ENCODE peak calls at places on chromosome 21, in four cellular contexts. K is thoracic aorta; H is GM23248; J is CD8-positive, alpha-beta T cell. W is an unnamed sample.

GRCh38 chr21:44914176-44914874 is 6.4 kb downstream of the ITGB2 start:
- DNase-seq in H (no peak), J (peak; percentile 57), K (no peak), W (no peak)

GRCh38 chr21:37862536-37862935 is 53.7 kb downstream of the KCNJ6 start:
- DNase-seq in K (no peak), J (no peak), H (peak; percentile 48), W (no peak)

GRCh38 chr21:38825269-38825668 is 19.5 kb downstream of the ETS2 start:
- DNase-seq in K (no peak), H (no peak), J (no peak), W (no peak)

GRCh38 chr21:45114072-45114471 is 39.7 kb downstream of the ADARB1 start:
- DNase-seq in J (no peak), H (no peak), K (no peak), W (no peak)

GRCh38 chr21:37157938-37158337 is 84.9 kb downstream of the TTC3 start:
- DNase-seq in H (no peak), K (no peak), J (no peak), W (no peak)

GRCh38 chr21:37668462-37669239 is 247.6 kb downstream of the KCNJ6 start:
- DNase-seq in K (no peak), H (no peak), J (no peak), W (no peak)

GRCh38 chr21:44792653-44793052 is 9.0 kb downstream of the UBE2G2 start:
- DNase-seq in K (no peak), H (no peak), J (no peak), W (no peak)

GRCh38 chr21:15730484-15731242 is 881 bp downstream of the USP25 start:
- DNase-seq in H (peak; percentile 12), J (no peak), K (no peak), W (no peak)

GRCh38 chr21:16842716-16843115 is 670.1 kb upstream of the CXADR start:
- DNase-seq in H (peak; percentile 32), J (no peak), K (no peak), W (no peak)

GRCh38 chr21:38847556-38847955 is 41.8 kb downstream of the ETS2 start:
- DNase-seq in K (no peak), H (no peak), J (no peak), W (no peak)

GRCh38 chr21:32413697-32414578 is 1.4 kb downstream of the EVA1C start:
- DNase-seq in H (peak; percentile 37), K (no peak), J (no peak), W (no peak)

GRCh38 chr21:32411366-32412161 is 942 bp upstream of the EVA1C start:
- DNase-seq in K (peak; percentile 70), J (peak; percentile 61), H (peak; percentile 87), W (peak; percentile 10)

GRCh38 chr21:32412162-32412997 is at the start of gene EVA1C:
- DNase-seq in K (no peak), H (peak; percentile 72), J (peak; percentile 83), W (no peak)

GRCh38 chr21:32414579-32415358 is 2.3 kb downstream of the EVA1C start:
- DNase-seq in J (no peak), K (no peak), H (peak; percentile 66), W (no peak)

DNA sequence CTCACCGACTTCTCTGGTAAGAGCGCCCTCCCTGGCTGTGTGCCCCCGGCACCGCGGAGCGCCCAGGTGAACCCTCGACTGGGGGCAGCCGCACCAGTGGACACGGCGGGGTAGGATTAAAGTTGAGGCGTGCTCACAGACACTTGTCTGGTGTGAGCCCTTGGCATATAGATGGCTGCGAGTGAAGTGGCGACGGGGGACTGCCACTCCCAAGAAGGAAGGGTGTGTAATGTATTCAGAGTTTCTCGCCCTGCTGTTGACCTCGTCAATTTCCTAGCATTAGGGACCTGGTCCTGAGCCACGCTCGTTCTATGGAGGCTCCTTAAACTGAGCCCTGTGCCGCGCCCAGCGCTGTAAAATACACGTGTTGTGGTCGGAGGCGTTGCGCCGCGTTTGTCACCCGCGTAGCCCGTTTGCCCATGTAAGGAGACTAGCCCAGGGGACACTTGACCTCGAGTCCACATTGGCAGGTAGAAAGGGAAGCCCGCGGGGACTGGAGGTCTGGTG is 545 bp downstream of the EVA1C start:
- DNase-seq in K (no peak), H (no peak), J (no peak), W (no peak)
- H3K4me3 ChIP-seq in K (peak overlapping the region; percentile 97), H (peak overlapping the region; percentile 79), J (peak overlapping the region; percentile 63), W (peak overlapping the region; percentile 59)

DNA sequence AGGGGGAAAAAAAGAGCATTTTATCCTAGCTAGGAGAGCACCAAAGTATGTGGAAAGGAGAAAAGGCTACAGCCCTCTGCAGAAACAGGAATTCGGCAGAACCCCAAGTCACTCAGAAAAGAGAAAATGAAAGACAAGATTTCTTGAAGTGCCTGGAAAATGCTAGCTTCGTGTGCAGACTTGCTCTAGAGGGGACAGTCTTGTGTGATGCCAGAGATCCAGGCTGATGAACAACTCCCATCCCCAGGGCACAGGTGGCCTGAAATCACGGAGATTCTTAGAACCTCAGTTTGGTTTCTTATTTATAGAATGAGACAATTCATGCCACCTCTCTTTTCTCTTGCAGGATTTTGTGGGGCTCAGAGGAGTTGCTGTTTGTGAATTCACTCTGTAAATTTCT is 61.4 kb downstream of the RUNX1 start:
- DNase-seq in H (no peak), K (no peak), J (no peak), W (no peak)
- H3K27ac ChIP-seq in H (no peak overlapping the region), K (no peak overlapping the region), J (peak overlapping the region; percentile 15), W (no peak overlapping the region)

GRCh38 chr21:35204125-35204524 is 155.0 kb upstream of the RUNX1 start:
- DNase-seq in K (no peak), H (no peak), J (no peak), W (no peak)

GRCh38 chr21:35203093-35204021 is 154.3 kb upstream of the RUNX1 start:
- DNase-seq in J (no peak), H (peak; percentile 84), K (no peak), W (no peak)

GRCh38 chr21:35207322-35207721 is 158.2 kb upstream of the RUNX1 start:
- DNase-seq in J (no peak), H (peak; percentile 42), K (no peak), W (no peak)

GRCh38 chr21:35206141-35207125 is 157.3 kb upstream of the RUNX1 start:
- DNase-seq in K (no peak), H (no peak), J (no peak), W (no peak)

GRCh38 chr21:35204850-35205564 is 155.9 kb upstream of the RUNX1 start:
- DNase-seq in H (peak; percentile 85), K (peak; percentile 21), J (no peak), W (no peak)
- H3K4me3 ChIP-seq in H (peak overlapping the region; percentile 51), K (peak overlapping the region; percentile 64), J (peak overlapping the region; percentile 26), W (peak overlapping the region; percentile 10)

GRCh38 chr21:42233067-42233981 is 14.4 kb downstream of the ABCG1 start:
- DNase-seq in H (peak; percentile 47), J (peak; percentile 82), K (peak; percentile 30), W (no peak)

GRCh38 chr21:42235593-42235992 is 16.7 kb downstream of the ABCG1 start:
- DNase-seq in J (no peak), H (no peak), K (no peak), W (no peak)

GRCh38 chr21:42234464-42235241 is 15.7 kb downstream of the ABCG1 start:
- DNase-seq in K (no peak), H (peak; percentile 58), J (peak; percentile 91), W (no peak)

GRCh38 chr21:42232176-42232825 is 13.4 kb downstream of the ABCG1 start:
- DNase-seq in H (no peak), J (no peak), K (no peak), W (no peak)

GRCh38 chr21:42234026-42234425 is 15.1 kb downstream of the ABCG1 start:
- DNase-seq in J (no peak), H (no peak), K (no peak), W (no peak)
- H3K27ac ChIP-seq in J (peak overlapping the region; percentile 69), H (no peak overlapping the region), K (peak overlapping the region; percentile 75), W (peak overlapping the region; percentile 90)

DNA sequence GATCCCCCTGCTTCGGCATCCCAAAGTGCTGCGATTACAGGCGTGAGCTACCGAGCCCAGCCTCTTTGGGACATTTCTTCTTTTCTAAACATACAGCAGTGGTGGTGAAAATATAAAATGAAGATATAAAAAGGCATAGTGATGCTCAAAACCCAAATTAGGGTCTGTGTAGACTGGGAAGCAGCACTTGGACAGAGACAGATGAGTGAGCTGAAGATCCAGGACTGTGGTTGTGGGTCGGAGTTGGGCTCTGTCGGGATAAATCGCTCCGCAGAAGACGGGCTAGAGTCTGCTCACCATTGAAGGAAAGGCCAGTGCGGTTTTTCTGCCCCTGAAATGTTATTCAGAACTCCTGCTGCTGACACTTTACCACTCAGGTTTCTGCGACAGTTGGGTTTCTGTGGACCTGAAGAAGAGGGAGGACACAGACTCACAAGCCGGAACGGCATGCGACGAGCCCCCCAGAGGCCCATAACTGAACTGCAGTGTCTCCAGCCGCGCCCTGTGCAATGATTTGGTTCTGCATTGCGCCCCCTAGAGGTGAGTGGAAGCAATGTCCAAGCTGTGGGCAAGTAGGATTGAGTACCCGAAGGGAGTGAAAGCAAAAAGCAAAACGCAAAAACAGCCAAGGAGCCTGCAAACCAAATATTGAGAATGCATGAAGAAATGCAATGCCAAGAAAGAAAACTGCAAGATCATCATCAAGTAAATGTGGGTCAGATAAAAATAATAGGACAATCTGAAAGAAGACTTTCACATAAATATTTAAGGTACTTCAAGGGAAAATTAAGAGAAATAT is 66.6 kb downstream of the GABPA start:
- DNase-seq in J (peak; percentile 82), H (peak; percentile 85), K (peak; percentile 19), W (no peak)
- H3K4me3 ChIP-seq in J (no peak overlapping the region), H (peak overlapping the region; percentile 42), K (no peak overlapping the region), W (no peak overlapping the region)

DNA sequence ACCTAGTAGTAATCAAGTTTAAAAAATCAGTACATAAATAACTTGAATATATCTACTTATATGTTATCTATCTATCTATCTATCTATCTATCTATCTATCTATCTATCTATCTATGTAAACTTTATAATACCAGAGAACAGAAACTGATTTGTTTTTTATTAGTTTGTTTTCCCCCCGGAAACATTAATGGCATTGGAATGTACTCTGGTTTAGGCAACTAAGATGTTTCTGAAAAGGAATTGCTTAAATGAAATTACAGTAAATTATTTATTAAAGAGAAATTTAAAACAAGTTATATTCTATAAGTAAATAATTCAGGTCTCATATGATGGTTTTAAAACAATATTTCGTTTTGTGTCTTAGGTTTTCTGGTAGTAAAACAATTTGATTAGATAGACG is 681.0 kb upstream of the ADAMTS5 start:
- DNase-seq in J (no peak), H (peak; percentile 22), K (no peak), W (no peak)
- H3K27ac ChIP-seq in J (no peak overlapping the region), H (peak overlapping the region; percentile 98), K (no peak overlapping the region), W (no peak overlapping the region)

GRCh38 chr21:46551636-46552241 is 53.1 kb downstream of the S100B start:
- DNase-seq in K (no peak), J (peak; percentile 58), H (no peak), W (no peak)
- H3K4me3 ChIP-seq in K (peak overlapping the region; percentile 50), J (peak overlapping the region; percentile 14), H (no peak overlapping the region), W (no peak overlapping the region)

GRCh38 chr21:28714795-28715464 is 277.7 kb downstream of the LTN1 start:
- DNase-seq in J (no peak), K (no peak), H (peak; percentile 70), W (no peak)
- H3K27ac ChIP-seq in J (no peak overlapping the region), K (no peak overlapping the region), H (peak overlapping the region; percentile 25), W (no peak overlapping the region)

GRCh38 chr21:43740497-43741156 is 21.7 kb downstream of the PDXK start:
- DNase-seq in K (no peak), J (no peak), H (peak; percentile 53), W (no peak)
- H3K4me3 ChIP-seq in K (no peak overlapping the region), J (no peak overlapping the region), H (no peak overlapping the region), W (no peak overlapping the region)